ENCODE peak calls at places on chromosomes 4 and X, in five cellular contexts. R is A172, U is cardiac fibroblast, H is neural crest cell, K is iPS-NIHi11. A is an unnamed sample.

GRCh38 chrX:9561199-9561598 is 96.3 kb downstream of the TBL1X start:
- DNase-seq in R (no peak), H (no peak), U (no peak), K (no peak), A (no peak)

GRCh38 chr4:57943672-57944071 is 833.5 kb upstream of the IGFBP7 start:
- DNase-seq in R (no peak), U (peak), K (no peak), H (no peak), A (no peak)

GRCh38 chr4:168634276-168634802 is 137.5 kb downstream of the PALLD start:
- DNase-seq in K (peak), H (no peak), U (peak), R (peak), A (peak)

GRCh38 chrX:103607385-103608304 is at the start of gene TCEAL3:
- DNase-seq in H (no peak), K (peak), R (no peak), U (peak), A (peak)

GRCh38 chr4:20254517-20255250 is 3.0 kb downstream of the SLIT2 start:
- DNase-seq in U (peak), R (no peak), K (peak), H (peak), A (peak)

GRCh38 chr4:173074501-173074946 is 94.1 kb upstream of the GALNT7 start:
- DNase-seq in H (no peak), R (peak), U (peak), K (peak), A (no peak)

GRCh38 chr4:88605744-88606143 is 13.5 kb downstream of the HERC3 start:
- DNase-seq in R (no peak), U (no peak), H (no peak), K (no peak), A (no peak)

GRCh38 chrX:129139837-129140679 is 383.2 kb downstream of the SMARCA1 start:
- DNase-seq in U (no peak), K (no peak), H (no peak), R (no peak), A (no peak)

GRCh38 chr4:165398570-165398969 is 19.8 kb downstream of the CPE start:
- DNase-seq in U (peak), R (peak), H (peak), K (peak), A (no peak)

GRCh38 chrX:54479471-54480122 is 16.4 kb downstream of the FGD1 start:
- DNase-seq in H (no peak), K (peak), R (no peak), U (no peak), A (no peak)

GRCh38 chrX:155389634-155390033 is 7.7 kb downstream of the F8A2 start:
- DNase-seq in U (no peak), H (no peak), R (no peak), K (no peak), A (no peak)

A was measured in SJSA1.